ENCODE peak calls at places on chromosome 20, in eight cellular contexts. R is heart left ventricle; Z is CD8-positive, alpha-beta memory T cell; D is heart right ventricle; Q is kidney; G is K562; M is effector memory CD4-positive, alpha-beta T cell; C is spleen. N is an unnamed sample. For H3K4me1, the result is how much of the 10 kb centered on the place peaks cover.

GRCh38 chr20:46767127-46767761 is 57.8 kb downstream of the SLC2A10 start:
- DNase-seq in G (peak), Z (no peak), C (no peak), Q (no peak), M (peak), D (no peak), R (no peak), N (no peak)

GRCh38 chr20:11813106-11813890 is 104.4 kb upstream of the BTBD3 start:
- DNase-seq in Q (no peak), R (no peak), G (no peak), M (no peak), Z (no peak), D (no peak), C (no peak), N (no peak)

GRCh38 chr20:11076434-11076833 is 402.6 kb upstream of the JAG1 start:
- DNase-seq in R (no peak), C (no peak), Q (no peak), D (no peak), M (no peak), Z (no peak), G (no peak), N (no peak)

GRCh38 chr20:44552950-44553908 is 29.1 kb upstream of the PKIG start:
- DNase-seq in Q (no peak), G (no peak), R (no peak), C (no peak), D (no peak), M (no peak), Z (no peak), N (no peak)

GRCh38 chr20:51159303-51159702 is 136.4 kb upstream of the KCNG1 start:
- DNase-seq in Q (no peak), D (no peak), G (no peak), C (no peak), M (no peak), R (no peak), Z (no peak), N (no peak)

GRCh38 chr20:14337400-14338171 is at the start of gene FLRT3:
- DNase-seq in Q (peak), D (peak), C (no peak), Z (no peak), M (no peak), R (peak), G (no peak), N (peak)

GRCh38 chr20:33037456-33037855 is 6.0 kb downstream of the BPIFB6 start:
- DNase-seq in M (no peak), C (no peak), Z (no peak), G (no peak), D (no peak), Q (no peak), R (no peak), N (no peak)

GRCh38 chr20:8862092-8862491 is 206.8 kb upstream of the PLCB4 start:
- DNase-seq in D (no peak), M (no peak), Z (no peak), Q (no peak), R (no peak), G (no peak), C (no peak), N (no peak)

GRCh38 chr20:57939499-57939898 is 229.7 kb upstream of the PMEPA1 start:
- DNase-seq in C (no peak), R (no peak), Q (no peak), Z (no peak), G (no peak), D (no peak), M (no peak), N (no peak)

GRCh38 chr20:2596673-2597279 is 55.7 kb upstream of the NOP56 start:
- DNase-seq in Q (no peak), G (no peak), D (no peak), R (no peak), M (no peak), C (no peak), Z (no peak), N (no peak)

GRCh38 chr20:25059866-25060465 is 2.0 kb upstream of the ACSS1 start:
- DNase-seq in R (no peak), Q (peak), D (no peak), G (no peak), M (no peak), Z (no peak), C (peak), N (peak)

GRCh38 chr20:57611605-57612311 is 8.5 kb downstream of the ZBP1 start:
- DNase-seq in M (no peak), C (peak), R (no peak), D (no peak), G (no peak), Z (no peak), Q (peak), N (no peak)

GRCh38 chr20:61454053-61454452 is 202.0 kb downstream of the CDH4 start:
- DNase-seq in G (no peak), D (no peak), M (no peak), C (no peak), Q (no peak), R (no peak), Z (no peak), N (no peak)

GRCh38 chr20:2174067-2174466 is 72.4 kb downstream of the STK35 start:
- DNase-seq in Z (no peak), M (no peak), C (no peak), D (no peak), Q (no peak), G (no peak), R (no peak), N (no peak)

GRCh38 chr20:45445805-45446562 is 23.6 kb upstream of the WFDC2 start:
- DNase-seq in D (no peak), G (peak), Q (no peak), M (peak), Z (no peak), R (no peak), C (no peak), N (no peak)

GRCh38 chr20:38201356-38201755 is 36.3 kb upstream of the TGM2 start:
- DNase-seq in Z (no peak), D (no peak), M (no peak), G (peak), R (peak), C (peak), Q (no peak), N (no peak)

GRCh38 chr20:36950432-36951197 is 893 bp downstream of the SAMHD1 start:
- DNase-seq in R (peak), M (peak), Z (peak), Q (peak), G (no peak), D (peak), C (no peak), N (no peak)

GRCh38 chr20:55415567-55416142 is 589.7 kb downstream of the CBLN4 start:
- DNase-seq in C (no peak), G (no peak), M (no peak), Q (no peak), Z (no peak), R (no peak), D (no peak), N (no peak)

GRCh38 chr20:22389836-22390542 is 194.4 kb downstream of the FOXA2 start:
- DNase-seq in Q (peak), R (no peak), C (no peak), M (no peak), D (no peak), G (no peak), Z (no peak), N (peak)

GRCh38 chr20:56628873-56629463 is at the start of gene TFAP2C:
- DNase-seq in Q (peak), R (peak), Z (no peak), C (no peak), D (peak), G (peak), M (no peak), N (peak)

GRCh38 chr20:46931699-46932098 is 37.1 kb downstream of the EYA2 start:
- DNase-seq in C (no peak), Q (no peak), Z (no peak), D (no peak), R (no peak), M (no peak), G (no peak), N (no peak)

GRCh38 chr20:4087923-4088322 is 72.6 kb upstream of the RNF24 start:
- DNase-seq in R (no peak), M (no peak), Z (no peak), G (no peak), C (no peak), Q (no peak), D (no peak), N (no peak)

GRCh38 chr20:4086771-4087677 is 71.7 kb upstream of the RNF24 start:
- DNase-seq in Q (no peak), G (no peak), D (no peak), Z (no peak), C (no peak), R (no peak), M (no peak), N (no peak)

GRCh38 chr20:4091332-4092135 is 76.2 kb upstream of the RNF24 start:
- DNase-seq in M (no peak), R (peak), Q (no peak), D (peak), Z (no peak), C (peak), G (peak), N (peak)

GRCh38 chr20:4090756-4091331 is 75.5 kb upstream of the RNF24 start:
- DNase-seq in D (no peak), M (no peak), G (peak), C (no peak), Q (no peak), Z (no peak), R (no peak), N (no peak)

DNA sequence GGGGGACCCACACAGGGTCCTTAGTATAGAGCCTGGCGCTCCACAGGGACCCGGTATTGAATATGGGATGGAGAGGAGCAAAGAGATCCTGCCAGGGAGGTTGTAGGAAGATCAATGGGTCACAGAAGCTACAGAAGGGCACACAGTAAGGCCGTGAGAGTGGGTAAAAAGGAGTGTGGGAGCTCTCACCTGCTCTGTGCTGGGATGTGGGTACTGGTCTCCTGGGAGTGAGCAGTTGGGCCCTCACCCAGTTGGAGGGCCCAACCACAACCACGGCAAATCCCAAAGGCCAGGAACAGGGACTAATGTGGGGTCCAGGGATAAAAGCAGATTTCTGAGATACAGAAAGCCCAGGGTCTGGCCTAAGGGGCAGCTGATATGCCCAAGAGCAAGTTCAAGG is 73.4 kb upstream of the RNF24 start:
- DNase-seq in M (no peak), D (no peak), R (no peak), C (peak), Z (no peak), G (no peak), Q (no peak), N (no peak)
- H3K4me1 ChIP-seq in M (under half), D (under half), R (under half), C (under half), Z (under half), G (under half), Q (under half), N (under half)

DNA sequence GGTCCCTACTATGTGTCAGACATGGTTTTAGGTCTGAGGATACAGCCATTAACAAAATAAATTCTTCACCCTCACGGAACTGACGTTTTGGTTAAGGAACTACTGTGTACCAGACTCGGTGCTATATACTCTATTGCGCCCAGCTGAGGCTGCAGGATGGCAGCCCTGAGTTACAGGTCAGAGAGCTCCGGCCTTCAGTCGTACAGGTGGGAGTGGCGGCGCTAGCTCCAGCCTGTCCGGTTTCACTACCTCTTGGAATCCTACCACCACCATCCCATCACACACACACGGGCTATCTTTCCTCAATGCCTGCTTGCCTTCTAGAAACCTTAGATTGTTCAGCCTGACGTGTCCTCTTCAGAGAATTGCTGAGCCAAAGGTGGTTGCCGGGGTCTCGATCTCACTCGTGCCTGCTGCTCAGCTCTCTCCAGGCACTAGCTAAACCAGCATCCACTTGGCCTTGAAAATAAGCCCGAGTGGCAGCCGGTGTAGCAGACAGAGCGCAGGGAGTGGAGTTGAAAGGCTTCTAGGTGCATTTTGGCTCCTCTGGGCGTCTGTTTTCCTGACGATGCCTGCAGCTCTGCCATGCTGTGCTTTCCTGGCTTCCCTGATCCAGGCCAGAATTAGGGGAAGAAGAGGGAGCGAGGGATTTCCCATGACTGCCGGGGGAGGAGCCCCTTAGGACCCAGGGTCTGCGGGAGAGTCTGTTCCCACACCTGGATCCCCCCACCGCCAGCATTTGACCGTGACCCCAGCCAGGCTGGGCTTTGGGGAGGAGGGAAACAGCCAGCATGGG is 1.1 kb upstream of the TCF15 start:
- DNase-seq in G (no peak), Q (no peak), C (no peak), R (no peak), D (no peak), Z (no peak), M (no peak), N (no peak)
- H3K4me3 ChIP-seq in G (no peak), Q (peak), C (no peak), R (peak), D (peak), Z (no peak), M (no peak), N (no peak)

GRCh38 chr20:48875233-48875913 is 46.1 kb upstream of the ARFGEF2 start:
- DNase-seq in G (no peak), D (no peak), C (no peak), R (no peak), M (no peak), Z (no peak), Q (no peak), N (no peak)

GRCh38 chr20:48875914-48876240 is 45.6 kb upstream of the ARFGEF2 start:
- DNase-seq in Q (no peak), C (no peak), M (no peak), G (peak), R (no peak), Z (no peak), D (no peak), N (no peak)

GRCh38 chr20:48878849-48879248 is 42.7 kb upstream of the ARFGEF2 start:
- DNase-seq in C (no peak), G (no peak), Z (no peak), Q (no peak), D (no peak), R (no peak), M (no peak), N (no peak)

GRCh38 chr20:48879609-48880008 is 41.9 kb upstream of the ARFGEF2 start:
- DNase-seq in M (no peak), D (no peak), C (no peak), Z (no peak), R (no peak), Q (no peak), G (no peak), N (no peak)

GRCh38 chr20:48877299-48877698 is 44.2 kb upstream of the ARFGEF2 start:
- DNase-seq in G (no peak), Z (no peak), M (no peak), Q (no peak), D (no peak), R (no peak), C (no peak), N (no peak)
- H3K27ac ChIP-seq in G (no peak), Z (no peak), M (no peak), Q (no peak), D (no peak), R (no peak), C (no peak), N (no peak)

GRCh38 chr20:32034581-32035397 is 17.3 kb upstream of the HCK start:
- DNase-seq in D (no peak), G (no peak), R (peak), M (no peak), Z (no peak), C (no peak), Q (no peak), N (no peak)

GRCh38 chr20:32028647-32029372 is 18.6 kb downstream of the CCM2L start:
- DNase-seq in Z (no peak), Q (no peak), D (no peak), M (no peak), C (no peak), G (no peak), R (no peak), N (no peak)

GRCh38 chr20:32029561-32029960 is 19.3 kb downstream of the CCM2L start:
- DNase-seq in M (no peak), D (no peak), G (no peak), R (no peak), Q (no peak), C (no peak), Z (no peak), N (no peak)

GRCh38 chr20:32027653-32028052 is 17.4 kb downstream of the CCM2L start:
- DNase-seq in D (no peak), G (no peak), C (no peak), Q (no peak), Z (no peak), R (no peak), M (no peak), N (no peak)

DNA sequence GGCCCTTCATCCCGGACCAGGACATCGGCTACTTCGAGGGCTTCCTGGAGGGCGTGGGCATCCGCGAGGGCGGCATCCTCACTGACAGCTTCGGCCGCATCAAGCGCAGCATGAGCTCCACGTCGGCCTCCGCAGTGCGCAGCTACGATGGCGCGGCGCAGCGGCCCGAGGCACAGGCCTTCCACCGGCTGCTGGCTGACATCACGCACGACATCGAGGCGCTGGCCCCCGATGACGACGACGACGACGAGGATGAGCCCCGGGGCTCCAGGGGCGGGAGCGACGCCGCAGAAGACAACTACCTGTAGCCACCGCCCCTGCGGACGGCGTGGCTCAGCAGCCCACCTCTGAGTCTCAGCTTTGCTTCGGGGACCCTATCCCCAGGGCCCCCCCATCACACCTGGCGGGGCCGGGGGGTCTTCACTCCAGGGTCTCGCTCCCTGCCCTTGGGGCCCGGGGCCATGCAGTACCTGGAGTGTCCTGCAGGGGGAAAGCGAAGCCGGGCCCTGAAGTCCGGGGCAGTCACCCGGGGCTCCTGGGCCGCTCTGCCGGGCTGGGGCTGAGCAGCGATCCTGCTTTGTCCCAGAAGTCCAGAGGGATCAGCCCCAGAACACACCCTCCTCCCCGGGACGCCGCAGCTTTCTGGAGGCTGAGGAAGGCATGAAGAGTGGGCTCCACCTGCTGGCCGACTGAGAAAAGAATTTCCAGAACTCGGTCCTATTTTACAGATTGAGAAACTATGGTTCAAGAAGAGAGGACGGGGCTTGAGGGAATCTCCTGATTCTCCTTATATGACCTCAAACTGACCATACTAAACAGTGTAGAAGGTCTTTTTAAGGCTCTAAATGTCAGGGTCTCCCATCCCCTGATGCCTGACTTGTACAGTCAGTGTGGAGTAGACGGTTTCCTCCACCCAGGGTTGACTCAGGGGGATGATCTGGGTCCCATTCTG is 20.8 kb upstream of the HCK start:
- DNase-seq in Z (peak), G (peak), Q (peak), R (peak), C (peak), M (peak), D (peak), N (peak)
- H3K4me1 ChIP-seq in Z (under half), G (under half), Q (under half), R (under half), C (under half), M (under half), D (under half), N (under half)

GRCh38 chr20:21235713-21236445 is 67.3 kb upstream of the XRN2 start:
- DNase-seq in R (peak), D (peak), C (peak), G (peak), Q (no peak), M (peak), Z (peak), N (peak)
- H3K4me3 ChIP-seq in R (no peak), D (no peak), C (no peak), G (no peak), Q (no peak), M (no peak), Z (no peak), N (no peak)

GRCh38 chr20:62503414-62504178 is 27.8 kb upstream of the GATA5 start:
- DNase-seq in G (peak), R (no peak), Z (no peak), C (no peak), Q (no peak), D (no peak), M (no peak), N (no peak)
- H3K27ac ChIP-seq in G (no peak), R (no peak), Z (no peak), C (no peak), Q (no peak), D (no peak), M (no peak), N (no peak)

DNA sequence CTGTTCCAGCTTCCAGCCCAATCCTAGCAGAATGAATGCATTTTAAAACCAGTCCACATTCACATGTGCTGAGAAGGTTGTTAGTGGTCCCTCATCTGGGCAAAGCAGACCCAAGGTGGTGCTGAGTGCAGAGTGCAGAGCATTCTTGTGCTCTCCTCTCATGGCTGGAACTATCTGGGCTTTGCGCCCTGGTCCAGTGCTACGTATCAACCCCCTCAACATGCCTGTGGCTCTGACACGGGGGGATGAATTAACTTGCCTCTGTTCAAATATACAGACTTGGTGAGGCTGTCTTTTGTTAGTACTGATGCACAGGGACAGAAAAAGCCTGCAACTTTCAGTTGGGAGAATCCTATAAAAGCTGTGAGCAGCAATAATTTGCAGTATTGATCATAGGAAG is 42.5 kb downstream of the PANK2 start:
- DNase-seq in M (no peak), Z (no peak), R (no peak), G (no peak), C (no peak), D (no peak), Q (no peak), N (no peak)
- H3K4me1 ChIP-seq in M (under half), Z (under half), R (half or more), G (under half), C (under half), D (under half), Q (half or more), N (under half)

GRCh38 chr20:63741354-63741675 is 1.7 kb downstream of the SLC2A4RG start:
- DNase-seq in Q (no peak), G (peak), Z (no peak), R (no peak), C (no peak), M (no peak), D (no peak), N (no peak)
- H3K4me3 ChIP-seq in Q (peak), G (peak), Z (no peak), R (peak), C (peak), M (peak), D (peak), N (peak)

N was measured in pancreas.